ENCODE peak calls at places on chromosomes 12 and 14, in seven cellular contexts. S, D, V, O, N, F and E are unnamed samples.

GRCh38 chr14:78598046-78598652 is 428.0 kb downstream of the NRXN3 start:
- DNase-seq in O (no peak), D (peak; percentile 75), S (peak; percentile 33), F (peak; percentile 76), V (peak; percentile 50), N (peak; percentile 14), E (peak; percentile 42)

GRCh38 chr12:8957561-8957960 is 8.1 kb upstream of the M6PR start:
- DNase-seq in S (no peak), D (no peak), V (no peak), O (no peak), N (no peak), F (no peak), E (no peak)

GRCh38 chr12:91173139-91173538 is 9.5 kb downstream of the DCN start:
- DNase-seq in D (no peak), N (no peak), F (no peak), S (no peak), V (no peak), O (no peak), E (no peak)

GRCh38 chr12:21502164-21502496 is 541 bp downstream of the GOLT1B start:
- DNase-seq in V (no peak), O (peak; percentile 19), D (peak; percentile 43), S (no peak), F (peak; percentile 41), N (peak; percentile 13), E (peak; percentile 22)

GRCh38 chr14:63544641-63545234 is 1.6 kb upstream of the PPP2R5E start:
- DNase-seq in S (no peak), F (peak; percentile 68), N (no peak), V (no peak), O (no peak), D (peak; percentile 67), E (peak; percentile 63)

GRCh38 chr12:131824450-131824849 is 3.7 kb upstream of the MMP17 start:
- DNase-seq in N (no peak), F (no peak), S (no peak), V (no peak), D (no peak), O (no peak), E (no peak)

GRCh38 chr12:83102499-83102898 is 415.8 kb downstream of the TMTC2 start:
- DNase-seq in O (no peak), S (no peak), F (peak; percentile 39), V (no peak), N (no peak), D (peak; percentile 71), E (peak; percentile 20)

GRCh38 chr14:97095269-97095668 is 298.1 kb downstream of the VRK1 start:
- DNase-seq in D (no peak), S (no peak), F (no peak), O (no peak), V (no peak), N (no peak), E (no peak)

GRCh38 chr12:106331594-106331993 is 26.0 kb upstream of the POLR3B start:
- DNase-seq in F (no peak), D (no peak), N (no peak), S (no peak), V (no peak), O (no peak), E (no peak)

GRCh38 chr14:61218157-61218556 is 63.0 kb downstream of the TMEM30B start:
- DNase-seq in N (no peak), V (no peak), S (no peak), D (no peak), F (no peak), O (no peak), E (no peak)

GRCh38 chr14:102878174-102878969 is 44.1 kb upstream of the AMN start:
- DNase-seq in V (no peak), D (no peak), F (peak; percentile 19), S (no peak), N (no peak), O (no peak), E (no peak)

GRCh38 chr14:41830679-41831078 is 224.0 kb downstream of the LRFN5 start:
- DNase-seq in S (no peak), V (no peak), N (peak; percentile 9), F (peak; percentile 65), D (peak; percentile 77), O (no peak), E (peak; percentile 96)

GRCh38 chr12:117034691-117035090 is 64.5 kb downstream of the TESC start:
- DNase-seq in D (no peak), O (no peak), N (no peak), F (no peak), S (no peak), V (no peak), E (no peak)

GRCh38 chr14:56119221-56119967 is 1.2 kb downstream of the PELI2 start:
- DNase-seq in F (peak; percentile 68), V (no peak), D (peak; percentile 39), S (no peak), N (peak; percentile 61), O (peak; percentile 34), E (peak; percentile 47)

GRCh38 chr12:83318386-83318971 is 631.8 kb downstream of the TMTC2 start:
- DNase-seq in O (no peak), F (peak; percentile 6), N (no peak), D (peak; percentile 1), V (no peak), S (no peak), E (peak; percentile 53)

GRCh38 chr12:29427964-29428363 is 47.0 kb upstream of the ERGIC2 start:
- DNase-seq in D (peak; percentile 10), V (no peak), O (no peak), N (no peak), F (no peak), S (no peak), E (no peak)

GRCh38 chr14:28773917-28774691 is 7.5 kb downstream of the FOXG1 start:
- DNase-seq in D (peak; percentile 60), S (no peak), F (peak; percentile 83), O (no peak), N (no peak), V (no peak), E (peak; percentile 57)
- TF ChIP-seq CTCF in D (peak; percentile 67), S (no peak), F (peak; percentile 19), O (no peak), N (no peak), V (peak; percentile 67), E (peak; percentile 51)

GRCh38 chr14:75310295-75311059 is 31.8 kb downstream of the FOS start:
- DNase-seq in V (peak; percentile 31), N (peak; percentile 91), O (no peak), S (peak; percentile 50), D (peak; percentile 94), F (peak; percentile 73), E (peak; percentile 95)
- TF ChIP-seq CTCF in V (no peak), N (no peak), O (no peak), S (no peak), D (no peak), F (no peak), E (no peak)

GRCh38 chr12:85923767-85924331 is 49.8 kb downstream of the NTS start:
- DNase-seq in F (peak; percentile 59), N (no peak), V (no peak), D (peak; percentile 66), S (no peak), O (no peak), E (peak; percentile 59)
- TF ChIP-seq CTCF in F (peak; percentile 20), N (peak; percentile 63), V (peak; percentile 91), D (peak; percentile 67), S (peak; percentile 93), O (peak; percentile 43), E (peak; percentile 16)

GRCh38 chr12:96989916-96990315 is 82.9 kb downstream of the NEDD1 start:
- DNase-seq in V (no peak), O (no peak), S (no peak), N (no peak), F (no peak), D (peak; percentile 8), E (no peak)
- TF ChIP-seq CTCF in V (peak; percentile 65), O (no peak), S (no peak), N (no peak), F (no peak), D (no peak), E (no peak)

GRCh38 chr12:55728932-55729591 is at the start of gene CD63:
- DNase-seq in F (peak; percentile 98), S (peak; percentile 64), O (peak; percentile 83), D (peak; percentile 98), V (peak; percentile 57), N (peak; percentile 91), E (peak; percentile 96)

GRCh38 chr12:55729592-55730446 is 1.0 kb upstream of the CD63 start:
- DNase-seq in F (peak; percentile 97), N (peak; percentile 88), V (peak; percentile 75), O (peak; percentile 79), D (peak; percentile 71), S (no peak), E (peak; percentile 95)

GRCh38 chr12:55727643-55728184 is 1.1 kb downstream of the CD63 start:
- DNase-seq in F (peak; percentile 83), N (peak; percentile 56), O (no peak), V (no peak), D (peak; percentile 65), S (no peak), E (peak; percentile 63)

GRCh38 chr12:55726911-55727310 is 1.9 kb downstream of the CD63 start:
- DNase-seq in D (no peak), S (no peak), F (no peak), V (no peak), O (no peak), N (no peak), E (no peak)

GRCh38 chr12:55728185-55728931 is 451 bp downstream of the CD63 start:
- DNase-seq in V (no peak), O (peak; percentile 60), N (peak; percentile 83), S (no peak), F (peak; percentile 89), D (peak; percentile 74), E (peak; percentile 70)
- TF ChIP-seq CTCF in V (peak; percentile 17), O (no peak), N (no peak), S (no peak), F (no peak), D (no peak), E (no peak)